ENCODE peak calls at places on chromosomes 16 and 17, in six cellular contexts. T, R, J, G, V and Q are unnamed samples.

GRCh38 chr16:88628512-88628974 is 9.8 kb upstream of the IL17C start:
- DNase-seq in R (peak; percentile 59), J (peak; percentile 86), T (no peak), G (peak; percentile 80), V (peak; percentile 87), Q (no peak)

GRCh38 chr17:35766903-35767510 is 6.3 kb downstream of the C17orf50 start:
- DNase-seq in G (peak; percentile 81), T (no peak), J (no peak), R (no peak), V (no peak), Q (peak; percentile 72)

GRCh38 chr16:87789437-87790277 is 23.9 kb upstream of the KLHDC4 start:
- DNase-seq in T (no peak), V (no peak), R (peak; percentile 95), J (no peak), G (no peak), Q (peak; percentile 73)

GRCh38 chr17:61177351-61177750 is 222.3 kb upstream of the TBX2 start:
- DNase-seq in J (no peak), R (no peak), T (no peak), G (no peak), V (no peak), Q (no peak)

GRCh38 chr17:80929449-80929848 is 62.2 kb upstream of the CHMP6 start:
- DNase-seq in T (no peak), J (no peak), V (no peak), R (no peak), G (no peak), Q (no peak)

GRCh38 chr16:73329363-73330306 is 281.7 kb upstream of the ZFHX3 start:
- DNase-seq in V (no peak), R (peak; percentile 8), G (peak; percentile 61), T (no peak), J (no peak), Q (peak; percentile 24)

GRCh38 chr17:50210249-50211225 is 9.1 kb upstream of the COL1A1 start:
- DNase-seq in T (no peak), R (peak; percentile 77), V (peak; percentile 73), J (peak; percentile 67), G (peak; percentile 75), Q (no peak)

GRCh38 chr17:351436-351713 is 1.2 kb downstream of the RPH3AL start:
- DNase-seq in J (no peak), G (no peak), R (no peak), T (no peak), V (no peak), Q (no peak)

GRCh38 chr16:75218256-75219076 is at the start of gene CTRB1:
- DNase-seq in J (no peak), V (no peak), R (no peak), G (peak; percentile 57), T (no peak), Q (no peak)

GRCh38 chr16:56880176-56880575 is 15.2 kb downstream of the SLC12A3 start:
- DNase-seq in V (no peak), R (no peak), G (no peak), T (no peak), J (no peak), Q (no peak)

GRCh38 chr17:46832306-46832895 is 13.9 kb upstream of the WNT3 start:
- DNase-seq in R (no peak), J (no peak), G (no peak), T (no peak), V (no peak), Q (no peak)

GRCh38 chr17:18124346-18125126 is 16.0 kb downstream of the MYO15A start:
- DNase-seq in R (no peak), J (no peak), V (peak; percentile 42), G (no peak), T (no peak), Q (no peak)

GRCh38 chr17:16328997-16329396 is 24.3 kb downstream of the CENPV start:
- DNase-seq in R (no peak), T (no peak), G (no peak), V (no peak), J (no peak), Q (no peak)

GRCh38 chr17:72592242-72592966 is 471.6 kb downstream of the SOX9 start:
- DNase-seq in J (peak; percentile 90), V (peak; percentile 56), G (peak; percentile 99), T (peak; percentile 86), R (peak; percentile 78), Q (peak; percentile 96)

GRCh38 chr17:1730345-1731193 is 6.1 kb downstream of the WDR81 start:
- DNase-seq in R (no peak), T (no peak), V (peak; percentile 83), J (no peak), G (peak; percentile 48), Q (no peak)

GRCh38 chr17:35786941-35787432 is 8.5 kb downstream of the MMP28 start:
- DNase-seq in V (no peak), G (peak; percentile 86), R (no peak), T (no peak), J (no peak), Q (peak; percentile 42)

GRCh38 chr16:47019563-47019962 is 46.1 kb upstream of the DNAJA2 start:
- DNase-seq in T (no peak), R (no peak), G (no peak), J (no peak), V (no peak), Q (peak; percentile 30)

GRCh38 chr16:76441391-76441790 is 164.2 kb downstream of the CNTNAP4 start:
- DNase-seq in R (no peak), J (no peak), G (no peak), T (no peak), V (no peak), Q (no peak)

GRCh38 chr17:51029568-51030463 is 90.9 kb downstream of the SPAG9 start:
- DNase-seq in T (no peak), J (no peak), V (no peak), R (no peak), G (no peak), Q (no peak)

GRCh38 chr16:71762186-71762585 is 37.7 kb upstream of the PHLPP2 start:
- DNase-seq in T (no peak), G (no peak), R (no peak), V (no peak), J (no peak), Q (no peak)

GRCh38 chr17:78197147-78197830 is 10.1 kb downstream of the AFMID start:
- DNase-seq in R (no peak), G (no peak), J (no peak), V (no peak), T (no peak), Q (no peak)

GRCh38 chr17:77948690-77949114 is 9.8 kb upstream of the TNRC6C start:
- DNase-seq in R (peak; percentile 53), J (no peak), G (peak; percentile 69), T (peak; percentile 51), V (no peak), Q (peak; percentile 69)

GRCh38 chr16:57802635-57803412 is 533 bp upstream of the KIFC3 start:
- DNase-seq in V (no peak), J (peak; percentile 62), G (peak; percentile 38), T (no peak), R (peak; percentile 67), Q (no peak)

GRCh38 chr17:17096438-17097178 is 54.4 kb downstream of the MPRIP start:
- DNase-seq in V (no peak), T (no peak), R (peak; percentile 94), J (no peak), G (no peak), Q (no peak)

GRCh38 chr17:5513610-5514009 is 27.2 kb downstream of the MIS12 start:
- DNase-seq in J (no peak), G (no peak), R (no peak), V (no peak), T (no peak), Q (no peak)

GRCh38 chr16:68978303-68978954 is 127.0 kb upstream of the HAS3 start:
- DNase-seq in G (no peak), V (no peak), J (no peak), T (no peak), R (no peak), Q (no peak)

GRCh38 chr16:80804451-80805383 is at the start of gene CDYL2:
- DNase-seq in J (peak; percentile 55), V (peak; percentile 62), G (peak; percentile 78), R (no peak), T (no peak), Q (peak; percentile 90)

GRCh38 chr16:12143776-12144175 is 167.2 kb downstream of the SNX29 start:
- DNase-seq in R (no peak), T (no peak), G (no peak), J (no peak), V (no peak), Q (no peak)

GRCh38 chr16:50151744-50152143 is 1.4 kb upstream of the TENT4B start:
- DNase-seq in R (no peak), T (no peak), G (no peak), J (no peak), V (no peak), Q (no peak)

GRCh38 chr16:22624759-22625533 is 114.3 kb downstream of the NPIPB5 start:
- DNase-seq in G (no peak), T (no peak), J (peak; percentile 37), R (no peak), V (no peak), Q (no peak)
- TF ChIP-seq JUND in G (no peak), T (no peak), J (no peak), R (no peak), V (no peak), Q (no peak)

GRCh38 chr17:67995568-67996191 is 589 bp downstream of the C17orf58 start:
- DNase-seq in V (no peak), R (no peak), T (no peak), G (peak; percentile 81), J (peak; percentile 66), Q (no peak)

GRCh38 chr17:67992541-67993152 is 3.6 kb downstream of the C17orf58 start:
- DNase-seq in G (no peak), T (no peak), J (no peak), V (no peak), R (no peak), Q (peak; percentile 50)

GRCh38 chr17:67993153-67993997 is 2.9 kb downstream of the C17orf58 start:
- DNase-seq in J (peak; percentile 84), T (peak; percentile 81), R (peak; percentile 68), G (peak; percentile 98), V (peak; percentile 85), Q (peak; percentile 95)

GRCh38 chr17:67993998-67994361 is 2.3 kb downstream of the C17orf58 start:
- DNase-seq in R (peak; percentile 28), V (no peak), G (peak; percentile 71), T (no peak), J (peak; percentile 75), Q (peak; percentile 75)

GRCh38 chr17:67994827-67995567 is 1.3 kb downstream of the C17orf58 start:
- DNase-seq in V (no peak), J (no peak), G (peak; percentile 59), T (no peak), R (no peak), Q (no peak)
- TF ChIP-seq JUND in V (no peak), J (no peak), G (peak; percentile 51), T (peak; percentile 19), R (no peak), Q (peak; percentile 10)

DNA sequence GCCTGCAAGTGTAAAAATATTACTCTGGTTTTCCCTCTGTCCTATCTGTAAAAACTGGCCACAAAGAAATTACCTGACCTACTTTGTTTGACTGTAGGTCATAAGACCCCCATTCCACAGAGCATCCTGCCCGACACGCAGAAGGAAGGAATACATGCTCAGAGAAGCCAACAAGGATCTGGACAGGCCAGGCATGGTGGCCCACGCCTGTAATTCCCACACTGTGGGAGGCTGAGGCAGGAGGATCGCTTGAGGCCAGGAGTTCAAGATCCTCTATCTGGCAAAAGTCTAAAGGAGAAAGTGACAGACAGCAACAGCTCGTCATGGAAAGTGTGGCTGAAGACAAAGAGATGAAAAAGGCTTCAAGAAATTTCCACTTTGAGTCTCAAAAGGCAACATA is 78.2 kb upstream of the RNU2-1 start:
- DNase-seq in R (no peak), T (no peak), J (peak; percentile 35), G (no peak), V (no peak), Q (no peak)
- TF ChIP-seq JUND in R (no peak), T (no peak), J (no peak), G (no peak), V (no peak), Q (no peak)

GRCh38 chr16:67444259-67445125 is 13.6 kb downstream of the HSD11B2 start:
- DNase-seq in J (no peak), V (no peak), T (no peak), R (no peak), G (no peak), Q (no peak)
- TF ChIP-seq JUND in J (no peak), V (no peak), T (no peak), R (no peak), G (no peak), Q (no peak)